ENCODE peak calls at places on chromosome 14, in eight cellular contexts. P is AG04449; U is brain microvascular endothelial cell; J is psoas muscle; F is effector memory CD4-positive, alpha-beta T cell; D is fibroblast of lung; A is PC-3; V is heart right ventricle. B is an unnamed sample.

GRCh38 chr14:52706286-52706685 is 714 bp upstream of the PSMC6 start:
- DNase-seq in P (no peak), U (no peak), J (no peak), F (peak; percentile 26), D (peak; percentile 14), A (peak; percentile 56), V (no peak), B (peak; percentile 35)

GRCh38 chr14:79809849-79810612 is 401.3 kb downstream of the DIO2 start:
- DNase-seq in P (no peak), U (peak; percentile 45), J (no peak), F (no peak), D (peak; percentile 8), A (peak; percentile 64), V (no peak), B (peak; percentile 45)

GRCh38 chr14:45891417-45892080 is 638.5 kb upstream of the MIS18BP1 start:
- DNase-seq in P (no peak), U (no peak), J (no peak), F (no peak), D (no peak), A (peak; percentile 87), V (no peak), B (no peak)

GRCh38 chr14:75290851-75291250 is 12.2 kb downstream of the FOS start:
- DNase-seq in P (no peak), U (no peak), J (no peak), F (no peak), D (no peak), A (no peak), V (no peak), B (no peak)

GRCh38 chr14:46034305-46034704 is 617.3 kb downstream of the RPL10L start:
- DNase-seq in P (no peak), U (no peak), J (no peak), F (no peak), D (no peak), A (no peak), V (no peak), B (no peak)

GRCh38 chr14:25197885-25198284 is 147.9 kb upstream of the STXBP6 start:
- DNase-seq in P (no peak), U (no peak), J (no peak), F (no peak), D (no peak), A (no peak), V (no peak), B (no peak)

GRCh38 chr14:102507026-102507860 is 2.3 kb downstream of the ANKRD9 start:
- DNase-seq in P (no peak), U (no peak), J (no peak), F (no peak), D (no peak), A (no peak), V (no peak), B (no peak)

GRCh38 chr14:89240414-89240813 is 176.6 kb downstream of the FOXN3 start:
- DNase-seq in P (no peak), U (peak; percentile 59), J (no peak), F (no peak), D (no peak), A (peak; percentile 30), V (no peak), B (peak; percentile 46)

GRCh38 chr14:91295276-91295845 is 50.9 kb upstream of the GPR68 start:
- DNase-seq in P (no peak), U (no peak), J (no peak), F (no peak), D (no peak), A (no peak), V (no peak), B (no peak)

GRCh38 chr14:47675489-47676300 is at the start of gene MDGA2:
- DNase-seq in P (no peak), U (peak; percentile 26), J (no peak), F (no peak), D (no peak), A (no peak), V (no peak), B (peak; percentile 5)

GRCh38 chr14:31887929-31888580 is 189.0 kb upstream of the ARHGAP5 start:
- DNase-seq in P (no peak), U (no peak), J (no peak), F (no peak), D (no peak), A (no peak), V (no peak), B (no peak)

GRCh38 chr14:58353516-58354299 is 42.0 kb upstream of the TOMM20L start:
- DNase-seq in P (no peak), U (no peak), J (no peak), F (no peak), D (no peak), A (no peak), V (no peak), B (no peak)

GRCh38 chr14:23380197-23381016 is 3.6 kb downstream of the CMTM5 start:
- DNase-seq in P (no peak), U (no peak), J (no peak), F (no peak), D (no peak), A (no peak), V (no peak), B (no peak)

GRCh38 chr14:27222671-27223070 is 624.8 kb upstream of the NOVA1 start:
- DNase-seq in P (no peak), U (no peak), J (no peak), F (no peak), D (no peak), A (no peak), V (no peak), B (no peak)

GRCh38 chr14:87131879-87132278 is 861.1 kb downstream of the GALC start:
- DNase-seq in P (no peak), U (no peak), J (no peak), F (no peak), D (peak; percentile 52), A (peak; percentile 46), V (no peak), B (peak; percentile 1)

GRCh38 chr14:102568115-102568614 is 24.3 kb upstream of the RCOR1 start:
- DNase-seq in P (no peak), U (no peak), J (no peak), F (no peak), D (no peak), A (peak; percentile 78), V (no peak), B (no peak)

GRCh38 chr14:55926007-55926406 is 192.2 kb upstream of the PELI2 start:
- DNase-seq in P (no peak), U (no peak), J (no peak), F (no peak), D (no peak), A (no peak), V (no peak), B (no peak)

GRCh38 chr14:35666429-35667043 is 132.6 kb downstream of the INSM2 start:
- DNase-seq in P (no peak), U (no peak), J (no peak), F (no peak), D (no peak), A (no peak), V (no peak), B (no peak)

GRCh38 chr14:56998728-56999127 is 188.4 kb upstream of the OTX2 start:
- DNase-seq in P (no peak), U (no peak), J (no peak), F (no peak), D (no peak), A (no peak), V (no peak), B (no peak)

GRCh38 chr14:78690836-78691235 is 520.7 kb downstream of the NRXN3 start:
- DNase-seq in P (no peak), U (no peak), J (no peak), F (no peak), D (no peak), A (no peak), V (no peak), B (peak; percentile 6)

GRCh38 chr14:104263671-104264358 is 125.4 kb downstream of the KIF26A start:
- DNase-seq in P (no peak), U (no peak), J (no peak), F (no peak), D (no peak), A (no peak), V (no peak), B (no peak)

GRCh38 chr14:70622111-70622712 is 19.5 kb upstream of the TTC9 start:
- DNase-seq in P (no peak), U (peak; percentile 29), J (no peak), F (peak; percentile 42), D (peak; percentile 12), A (peak; percentile 82), V (peak; percentile 16), B (peak; percentile 47)

GRCh38 chr14:70619708-70620107 is 19.3 kb upstream of the MED6 start:
- DNase-seq in P (no peak), U (no peak), J (no peak), F (no peak), D (no peak), A (peak; percentile 46), V (no peak), B (no peak)

DNA sequence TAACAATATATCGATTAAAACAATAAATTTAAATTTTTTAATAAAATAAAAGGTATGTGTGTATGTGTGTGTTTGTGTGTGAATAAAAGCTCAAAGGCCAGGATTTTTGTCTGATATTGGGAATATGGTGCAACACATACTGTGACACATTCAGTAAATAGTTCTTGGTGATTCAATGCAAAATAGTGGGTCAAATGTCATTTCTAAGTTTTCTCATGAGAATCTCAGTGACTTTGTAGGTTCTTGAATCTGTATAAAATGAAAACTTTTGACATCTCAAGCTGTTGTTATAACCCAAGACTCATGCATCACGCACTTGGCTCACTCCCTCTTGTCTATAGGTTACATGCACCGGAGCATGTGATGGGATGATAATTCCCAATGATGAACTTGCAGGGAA is 16.2 kb upstream of the MED6 start:
- DNase-seq in P (no peak), U (no peak), J (no peak), F (no peak), D (no peak), A (peak; percentile 61), V (no peak), B (no peak)
- H3K4me3 ChIP-seq in P (no peak overlapping the region), U (no peak overlapping the region), J (no peak overlapping the region), F (no peak overlapping the region), D (no peak overlapping the region), A (no peak overlapping the region), V (no peak overlapping the region), B (no peak overlapping the region)

DNA sequence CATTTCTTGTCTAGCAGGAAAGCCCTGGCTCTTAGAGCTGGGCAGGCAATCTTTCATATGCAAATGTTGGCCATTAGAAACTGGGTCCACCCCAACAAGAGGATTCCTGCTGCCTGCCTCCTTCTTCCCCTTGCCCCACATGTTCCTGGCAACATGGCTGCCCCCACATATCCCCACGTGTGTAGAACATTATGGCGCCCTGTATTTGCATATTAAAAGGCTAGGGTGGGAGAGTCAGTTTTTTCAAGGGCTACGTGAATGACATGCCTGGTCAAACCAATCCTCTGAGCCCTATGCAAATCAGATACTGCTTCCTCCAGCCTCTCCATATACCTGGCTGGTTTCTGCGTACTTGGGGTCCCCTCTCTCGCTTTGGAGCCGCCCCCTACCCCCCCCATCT is 514.0 kb downstream of the FUT8 start:
- DNase-seq in P (no peak), U (no peak), J (no peak), F (no peak), D (no peak), A (no peak), V (no peak), B (no peak)
- H3K4me3 ChIP-seq in P (no peak overlapping the region), U (no peak overlapping the region), J (no peak overlapping the region), F (no peak overlapping the region), D (no peak overlapping the region), A (no peak overlapping the region), V (no peak overlapping the region), B (no peak overlapping the region)

GRCh38 chr14:92647499-92648279 is 100.7 kb downstream of the LGMN start:
- DNase-seq in P (no peak), U (no peak), J (no peak), F (no peak), D (peak; percentile 31), A (peak; percentile 25), V (no peak), B (peak; percentile 62)
- H3K4me3 ChIP-seq in P (no peak overlapping the region), U (no peak overlapping the region), J (no peak overlapping the region), F (no peak overlapping the region), D (no peak overlapping the region), A (no peak overlapping the region), V (no peak overlapping the region), B (no peak overlapping the region)

GRCh38 chr14:73741876-73742519 is 27.8 kb upstream of the PNMA1 start:
- DNase-seq in P (no peak), U (no peak), J (no peak), F (no peak), D (no peak), A (no peak), V (no peak), B (no peak)
- H3K4me3 ChIP-seq in P (peak overlapping the region; percentile 36), U (peak overlapping the region; percentile 9), J (peak overlapping the region; percentile 42), F (peak overlapping the region; percentile 41), D (peak overlapping the region; percentile 32), A (peak overlapping the region; percentile 59), V (peak overlapping the region; percentile 37), B (peak overlapping the region; percentile 28)